ENCODE peak calls at places on chromosomes 16 and 17, in five cellular contexts. S is SHP77; G is CD4-positive, alpha-beta T cell; M is effector memory CD4-positive, alpha-beta T cell; Z is activated naive CD4-positive, alpha-beta T cell treated with Interleukin-2 at 50 U/mL for 16 hours. W is an unnamed sample.

GRCh38 chr17:79192503-79193500 is 118.2 kb downstream of the ENGASE start:
- DNase-seq in G (peak; percentile 10), Z (peak; percentile 6), M (no peak), S (no peak), W (no peak)

GRCh38 chr17:51200295-51200694 is 34.1 kb downstream of the NME2 start:
- DNase-seq in M (peak; percentile 5), G (peak; percentile 2), S (no peak), Z (no peak), W (no peak)

GRCh38 chr17:59851431-59852375 is 41.0 kb downstream of the TUBD1 start:
- DNase-seq in M (no peak), S (no peak), Z (no peak), G (no peak), W (no peak)

GRCh38 chr17:69175812-69176517 is 34.3 kb upstream of the ABCA6 start:
- DNase-seq in S (no peak), Z (no peak), M (no peak), G (no peak), W (peak; percentile 62)

GRCh38 chr17:80252871-80253270 is 7.8 kb upstream of the RNF213 start:
- DNase-seq in Z (peak; percentile 88), G (peak; percentile 88), S (peak; percentile 87), M (peak; percentile 76), W (no peak)

GRCh38 chr16:86480444-86480843 is 29.9 kb upstream of the FOXF1 start:
- DNase-seq in M (no peak), G (no peak), Z (no peak), S (no peak), W (no peak)

GRCh38 chr17:50472286-50472685 is 3.6 kb upstream of the CHAD start:
- DNase-seq in G (no peak), M (no peak), Z (no peak), S (no peak), W (no peak)

GRCh38 chr16:3175157-3176153 is 12.5 kb upstream of the OR1F1 start:
- DNase-seq in Z (peak; percentile 29), M (no peak), S (no peak), G (no peak), W (no peak)

GRCh38 chr17:74866198-74866835 is 6.5 kb downstream of the FDXR start:
- DNase-seq in G (no peak), S (no peak), Z (no peak), M (no peak), W (no peak)

GRCh38 chr17:349666-350065 is 2.9 kb downstream of the RPH3AL start:
- DNase-seq in G (no peak), M (no peak), S (no peak), Z (no peak), W (no peak)

GRCh38 chr16:10172848-10173655 is 9.2 kb downstream of the GRIN2A start:
- DNase-seq in S (no peak), G (no peak), M (no peak), Z (no peak), W (no peak)